ENCODE peak calls at places on chromosome 22, in four cellular contexts. E, F, G and H are unnamed samples.

GRCh38 chr22:22403771-22404170 is 104.8 kb downstream of the ZNF280B start:
- DNase-seq in E (no peak), F (no peak), G (no peak), H (no peak)

GRCh38 chr22:26709617-26710390 is 52.4 kb downstream of the MIAT start:
- DNase-seq in E (no peak), F (no peak), G (no peak), H (no peak)

GRCh38 chr22:37193629-37194191 is 5.7 kb upstream of the C1QTNF6 start:
- DNase-seq in E (no peak), F (peak; percentile 21), G (no peak), H (peak; percentile 6)

GRCh38 chr22:48926663-48927062 is 901.0 kb downstream of the BRD1 start:
- DNase-seq in E (no peak), F (no peak), G (peak; percentile 20), H (no peak)

GRCh38 chr22:24409707-24410106 is 17.7 kb upstream of the ADORA2A start:
- DNase-seq in E (no peak), F (no peak), G (no peak), H (no peak)

GRCh38 chr22:46965552-46966494 is 203.4 kb downstream of the TBC1D22A start:
- DNase-seq in E (no peak), F (peak; percentile 31), G (no peak), H (no peak)

GRCh38 chr22:19117111-19117512 is 5.1 kb downstream of the DGCR2 start:
- DNase-seq in E (peak; percentile 54), F (no peak), G (no peak), H (no peak)

GRCh38 chr22:25566812-25567211 is 2.3 kb downstream of the GRK3 start:
- DNase-seq in E (no peak), F (no peak), G (no peak), H (no peak)

GRCh38 chr22:47063606-47064005 is 301.2 kb downstream of the TBC1D22A start:
- DNase-seq in E (peak; percentile 42), F (peak; percentile 13), G (peak; percentile 3), H (no peak)

GRCh38 chr22:46481386-46481785 is 56.0 kb downstream of the CELSR1 start:
- DNase-seq in E (no peak), F (no peak), G (no peak), H (no peak)

GRCh38 chr22:19287076-19287724 is 4.3 kb downstream of the CLTCL1 start:
- DNase-seq in E (no peak), F (no peak), G (no peak), H (peak; percentile 80)

GRCh38 chr22:19696504-19697276 is 17.6 kb upstream of the SEPTIN5 start:
- DNase-seq in E (no peak), F (no peak), G (no peak), H (no peak)

GRCh38 chr22:38953577-38954413 is 3.6 kb upstream of the APOBEC3A start:
- DNase-seq in E (peak; percentile 80), F (no peak), G (no peak), H (no peak)

GRCh38 chr22:26581769-26582168 is 8.2 kb downstream of the TPST2 start:
- DNase-seq in E (peak; percentile 17), F (no peak), G (no peak), H (no peak)

GRCh38 chr22:23064381-23065068 is 5.8 kb upstream of the GNAZ start:
- DNase-seq in E (peak; percentile 62), F (peak; percentile 17), G (no peak), H (peak; percentile 31)

GRCh38 chr22:18109410-18110193 is 1.0 kb upstream of the TUBA8 start:
- DNase-seq in E (peak; percentile 24), F (no peak), G (no peak), H (no peak)
- H3K4me3 ChIP-seq in E (peak overlapping the region; percentile 71), F (no peak overlapping the region), G (peak overlapping the region; percentile 54), H (no peak overlapping the region)

GRCh38 chr22:42939451-42939881 is 75.5 kb downstream of the PACSIN2 start:
- DNase-seq in E (no peak), F (no peak), G (no peak), H (no peak)

GRCh38 chr22:42938976-42939375 is 76.0 kb downstream of the PACSIN2 start:
- DNase-seq in E (no peak), F (no peak), G (no peak), H (no peak)

GRCh38 chr22:42938449-42938848 is 76.5 kb downstream of the PACSIN2 start:
- DNase-seq in E (no peak), F (no peak), G (no peak), H (no peak)

GRCh38 chr22:42942351-42942750 is 72.6 kb downstream of the PACSIN2 start:
- DNase-seq in E (no peak), F (no peak), G (no peak), H (no peak)

DNA sequence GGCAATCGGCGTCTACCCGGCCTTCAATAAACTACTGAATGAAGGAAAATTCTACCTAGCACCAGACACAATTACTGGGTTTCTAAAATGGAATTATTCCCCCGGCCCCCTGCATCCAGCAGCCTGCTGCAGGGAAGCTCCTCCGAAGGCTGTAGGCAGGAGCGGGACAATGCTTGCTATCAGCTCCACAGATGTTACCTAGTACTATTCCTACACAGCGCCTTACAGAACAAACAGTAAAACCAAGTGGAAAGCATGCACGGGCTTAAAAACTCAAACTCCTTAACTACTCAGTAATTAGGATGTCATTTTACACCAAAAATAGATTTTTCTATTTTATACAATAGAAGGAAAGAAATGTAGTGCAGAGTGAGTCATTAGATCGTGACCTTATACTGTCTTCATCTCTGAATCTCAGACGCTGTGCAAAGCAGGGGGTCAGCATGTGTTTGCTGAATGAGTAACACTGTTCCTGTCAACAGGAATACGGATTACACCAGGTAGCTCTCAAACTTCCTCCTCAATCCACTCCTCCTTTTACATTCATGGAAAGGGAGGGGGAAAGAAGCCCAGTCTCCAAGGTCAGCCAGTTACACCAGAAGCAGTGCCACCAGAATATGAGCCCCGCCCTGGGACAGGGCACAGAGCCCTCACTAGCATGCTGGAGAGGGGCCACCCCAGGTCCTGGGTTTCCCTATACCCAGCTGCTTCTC is 74.9 kb downstream of the PACSIN2 start:
- DNase-seq in E (no peak), F (no peak), G (peak; percentile 69), H (no peak)
- H3K4me1 ChIP-seq in E (peaks cover 43% of the 10 kb centered on the region), F (peaks cover 18% of the 10 kb centered on the region), G (peaks cover 80% of the 10 kb centered on the region), H (peaks cover 46% of the 10 kb centered on the region)

DNA sequence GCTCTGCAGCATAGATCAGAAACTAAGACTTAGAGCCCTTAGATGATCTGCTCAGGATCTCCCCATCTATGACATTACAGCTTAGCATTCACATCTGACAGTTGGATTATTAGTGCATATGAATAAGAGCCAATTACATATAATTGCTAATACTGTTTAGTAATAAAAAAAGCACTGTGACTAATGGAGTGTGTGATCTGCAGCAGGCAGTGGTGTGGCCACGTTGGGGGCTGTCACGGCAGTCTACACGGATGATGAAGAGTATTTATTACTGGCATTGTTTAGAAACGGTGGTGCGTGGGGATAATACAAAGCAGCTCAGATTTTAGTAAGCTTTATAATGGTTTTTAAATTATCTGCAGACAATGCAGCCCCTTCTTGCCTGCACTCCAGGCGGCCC is 93.5 kb upstream of the TIMP3 start:
- DNase-seq in E (no peak), F (no peak), G (no peak), H (no peak)
- H3K4me3 ChIP-seq in E (no peak overlapping the region), F (no peak overlapping the region), G (no peak overlapping the region), H (no peak overlapping the region)

GRCh38 chr22:17120711-17121234 is 387 bp downstream of the TMEM121B start:
- DNase-seq in E (no peak), F (no peak), G (no peak), H (no peak)
- H3K4me1 ChIP-seq in E (peaks cover 19% of the 10 kb centered on the region), F (peaks cover 7% of the 10 kb centered on the region), G (peaks cover 38% of the 10 kb centered on the region), H (no peaks in the 10 kb centered on the region)

GRCh38 chr22:42608481-42609361 is 6.0 kb downstream of the POLDIP3 start:
- DNase-seq in E (no peak), F (no peak), G (no peak), H (no peak)
- H3K4me3 ChIP-seq in E (no peak overlapping the region), F (peak overlapping the region; percentile 1), G (no peak overlapping the region), H (no peak overlapping the region)

DNA sequence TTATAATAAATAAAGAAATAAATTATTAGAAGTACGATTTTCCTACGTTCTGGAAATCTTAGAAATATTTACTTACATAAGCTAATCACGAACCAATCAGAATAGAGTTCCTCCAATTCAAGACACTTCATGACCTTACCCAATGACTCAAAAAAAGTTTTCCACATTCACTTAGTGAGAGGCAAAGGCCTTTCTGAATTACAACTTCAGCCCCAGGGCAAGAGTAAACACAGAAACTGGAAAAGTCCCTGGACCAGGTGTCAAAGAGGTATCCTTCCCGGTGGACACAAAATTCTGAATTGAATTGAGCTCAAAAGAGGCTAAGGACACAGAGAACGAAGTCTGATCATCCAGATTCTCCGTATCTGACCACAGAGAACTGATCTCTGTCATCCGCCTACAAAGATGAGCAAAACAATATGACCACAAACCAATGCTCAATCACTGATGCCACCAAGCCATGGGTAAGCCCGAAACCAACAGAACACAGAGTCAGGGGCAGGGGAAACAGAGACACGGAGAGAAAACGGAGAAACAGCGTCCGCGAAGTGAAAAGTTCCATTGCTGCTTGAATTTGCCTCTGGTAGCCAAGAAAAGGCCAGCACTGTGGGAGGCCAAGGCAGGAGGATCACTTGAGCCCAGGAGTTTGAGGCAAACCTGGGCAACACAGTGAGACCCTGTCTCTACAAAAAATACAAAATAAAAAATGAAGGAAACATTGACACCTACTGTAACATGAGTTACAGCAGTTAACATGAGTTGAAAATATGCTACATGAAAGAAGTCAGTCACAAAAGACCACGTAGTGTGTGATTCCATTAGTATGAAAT is 6.8 kb downstream of the BID start:
- DNase-seq in E (no peak), F (no peak), G (no peak), H (no peak)
- H3K4me1 ChIP-seq in E (peaks cover 16% of the 10 kb centered on the region), F (peaks cover 2% of the 10 kb centered on the region), G (peaks cover 33% of the 10 kb centered on the region), H (no peaks in the 10 kb centered on the region)

GRCh38 chr22:50266994-50267393 is 3.2 kb downstream of the MAPK11 start:
- DNase-seq in E (no peak), F (no peak), G (no peak), H (no peak)
- H3K4me3 ChIP-seq in E (no peak overlapping the region), F (no peak overlapping the region), G (peak overlapping the region; percentile 26), H (no peak overlapping the region)